ENCODE peak calls at places on chromosomes 12 and 14, in seven cellular contexts. J, K, L, D, N, B and W are unnamed samples. For H3K79me2, the result is how much of the 10 kb centered on the place peaks cover.

GRCh38 chr14:90136904-90137303 is 75.1 kb downstream of the KCNK13 start:
- DNase-seq in J (peak), K (no peak), L (no peak), D (no peak), N (no peak), B (no peak), W (peak)

GRCh38 chr14:91127411-91127810 is 13.5 kb downstream of the DGLUCY start:
- DNase-seq in J (peak), K (no peak), L (no peak), D (no peak), N (no peak), B (no peak), W (no peak)

GRCh38 chr12:49598527-49598926 is 6.9 kb downstream of the FAM186B start:
- DNase-seq in J (no peak), K (no peak), L (no peak), D (no peak), N (no peak), B (no peak), W (no peak)

GRCh38 chr12:28933864-28934527 is 215.1 kb upstream of the FAR2 start:
- DNase-seq in J (no peak), K (no peak), L (no peak), D (no peak), N (no peak), B (no peak), W (no peak)

GRCh38 chr12:47207005-47207717 is 127.4 kb upstream of the AMIGO2 start:
- DNase-seq in J (no peak), K (peak), L (no peak), D (peak), N (no peak), B (peak), W (no peak)

GRCh38 chr12:49049566-49050224 is 10.9 kb downstream of the KMT2D start:
- DNase-seq in J (peak), K (no peak), L (no peak), D (no peak), N (no peak), B (no peak), W (peak)

GRCh38 chr12:93154753-93155475 is 222.8 kb upstream of the NUDT4 start:
- DNase-seq in J (no peak), K (no peak), L (no peak), D (no peak), N (no peak), B (no peak), W (no peak)

GRCh38 chr12:80979821-80980220 is 42.1 kb upstream of the LIN7A start:
- DNase-seq in J (no peak), K (no peak), L (no peak), D (no peak), N (no peak), B (no peak), W (no peak)

GRCh38 chr12:107912421-107913004 is 138.0 kb downstream of the ASCL4 start:
- DNase-seq in J (peak), K (peak), L (peak), D (peak), N (peak), B (peak), W (peak)

GRCh38 chr14:101200650-101201516 is 297.4 kb upstream of the RTL1 start:
- DNase-seq in J (no peak), K (no peak), L (no peak), D (peak), N (no peak), B (no peak), W (no peak)

GRCh38 chr12:19131020-19131431 is 1.5 kb downstream of the PLEKHA5 start:
- DNase-seq in J (peak), K (no peak), L (peak), D (no peak), N (peak), B (no peak), W (peak)

GRCh38 chr14:40447032-40447431 is 1014.8 kb upstream of the FBXO33 start:
- DNase-seq in J (no peak), K (no peak), L (no peak), D (no peak), N (peak), B (no peak), W (no peak)

GRCh38 chr14:106843951-106844483 is 1317.6 kb downstream of the TMEM121 start:
- DNase-seq in J (peak), K (peak), L (no peak), D (no peak), N (no peak), B (peak), W (no peak)

GRCh38 chr12:121121805-121122204 is 10.9 kb upstream of the P2RX7 start:
- DNase-seq in J (no peak), K (no peak), L (no peak), D (no peak), N (no peak), B (no peak), W (no peak)

GRCh38 chr14:72948481-72949138 is 22.3 kb downstream of the DCAF4 start:
- DNase-seq in J (peak), K (peak), L (peak), D (peak), N (peak), B (peak), W (peak)

GRCh38 chr12:71371132-71371531 is 68.5 kb upstream of the LGR5 start:
- DNase-seq in J (peak), K (no peak), L (peak), D (no peak), N (no peak), B (peak), W (peak)

GRCh38 chr12:131755305-131756113 is 44.6 kb downstream of the SFSWAP start:
- DNase-seq in J (peak), K (peak), L (peak), D (no peak), N (peak), B (peak), W (no peak)

GRCh38 chr14:90726656-90727055 is 89.6 kb downstream of the TTC7B start:
- DNase-seq in J (peak), K (no peak), L (peak), D (no peak), N (peak), B (no peak), W (peak)

GRCh38 chr14:68576496-68577244 is 216.2 kb downstream of the ZFP36L1 start:
- DNase-seq in J (peak), K (no peak), L (peak), D (no peak), N (no peak), B (no peak), W (peak)

GRCh38 chr12:121005346-121005815 is 10.9 kb downstream of the C12orf43 start:
- DNase-seq in J (peak), K (peak), L (peak), D (peak), N (peak), B (peak), W (peak)

GRCh38 chr12:27627123-27627835 is 69.0 kb upstream of the REP15 start:
- DNase-seq in J (peak), K (no peak), L (no peak), D (no peak), N (no peak), B (no peak), W (peak)

GRCh38 chr14:94329857-94330256 is 6.7 kb upstream of the SERPINA6 start:
- DNase-seq in J (no peak), K (no peak), L (no peak), D (no peak), N (no peak), B (no peak), W (no peak)

GRCh38 chr12:42221722-42222121 is 16.3 kb downstream of the YAF2 start:
- DNase-seq in J (no peak), K (no peak), L (no peak), D (no peak), N (no peak), B (no peak), W (no peak)

GRCh38 chr12:132084681-132085635 is 59.2 kb downstream of the DDX51 start:
- DNase-seq in J (peak), K (peak), L (no peak), D (peak), N (peak), B (peak), W (peak)

GRCh38 chr12:19369691-19370148 is 69.6 kb upstream of the AEBP2 start:
- DNase-seq in J (peak), K (no peak), L (no peak), D (no peak), N (no peak), B (no peak), W (no peak)

GRCh38 chr12:64470507-64470906 is 18.6 kb downstream of the TBK1 start:
- DNase-seq in J (no peak), K (no peak), L (no peak), D (no peak), N (no peak), B (no peak), W (no peak)

GRCh38 chr14:93114068-93114710 is 1.5 kb downstream of the ITPK1 start:
- DNase-seq in J (peak), K (peak), L (no peak), D (no peak), N (peak), B (no peak), W (no peak)

DNA sequence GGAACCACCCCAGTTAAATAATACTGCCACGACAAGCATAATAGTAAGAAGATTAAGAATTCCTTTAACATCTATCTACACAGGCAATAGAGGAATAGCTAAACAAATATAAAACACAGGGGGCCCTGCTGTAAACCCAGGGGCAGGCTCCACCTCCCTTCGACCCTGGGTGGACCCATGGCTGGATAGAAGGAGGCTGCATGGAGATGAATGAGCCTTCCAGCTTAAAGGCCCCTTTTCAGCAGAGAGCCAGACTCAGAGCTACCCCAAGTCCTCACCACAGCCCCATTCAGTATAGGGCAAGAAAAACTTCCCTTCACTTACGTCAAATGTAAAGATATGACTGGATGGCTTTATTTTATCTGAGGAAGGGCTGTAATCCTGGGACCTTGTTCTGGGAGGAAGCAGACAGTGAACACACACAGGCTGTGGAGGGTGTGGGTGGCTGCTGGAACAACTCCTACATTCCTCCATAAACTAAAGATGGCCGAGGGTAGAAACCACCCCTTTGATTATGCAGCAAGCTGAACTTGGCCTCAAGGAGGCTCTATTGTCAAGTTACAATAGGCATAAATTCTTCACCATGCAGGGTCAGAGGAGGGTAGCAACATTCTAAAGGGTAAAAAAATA is 30.5 kb downstream of the NUAK1 start:
- DNase-seq in J (no peak), K (no peak), L (no peak), D (no peak), N (no peak), B (no peak), W (peak)
- H3K4me2 ChIP-seq in J (no peak), K (no peak), L (no peak), D (peak), N (peak), B (no peak), W (no peak)

GRCh38 chr12:66168410-66168809 is 1.4 kb downstream of the TMBIM4 start:
- DNase-seq in J (no peak), K (peak), L (no peak), D (no peak), N (no peak), B (peak), W (no peak)

GRCh38 chr12:66160704-66161103 is 9.1 kb downstream of the TMBIM4 start:
- DNase-seq in J (no peak), K (no peak), L (no peak), D (no peak), N (no peak), B (no peak), W (no peak)

GRCh38 chr12:66166561-66166960 is 3.2 kb downstream of the TMBIM4 start:
- DNase-seq in J (no peak), K (no peak), L (no peak), D (no peak), N (no peak), B (no peak), W (no peak)

GRCh38 chr12:66165141-66165540 is 4.7 kb downstream of the TMBIM4 start:
- DNase-seq in J (no peak), K (no peak), L (no peak), D (no peak), N (no peak), B (no peak), W (no peak)

GRCh38 chr12:66164349-66164821 is 5.4 kb downstream of the TMBIM4 start:
- DNase-seq in J (no peak), K (no peak), L (no peak), D (no peak), N (no peak), B (no peak), W (no peak)
- H3K79me2 ChIP-seq in J (half or more), K (half or more), L (half or more), D (under half), N (half or more), B (half or more), W (half or more)

GRCh38 chr14:53127151-53127550 is 26.0 kb downstream of the DDHD1 start:
- DNase-seq in J (no peak), K (no peak), L (no peak), D (no peak), N (no peak), B (no peak), W (no peak)
- H3K4me3 ChIP-seq in J (no peak), K (peak), L (no peak), D (no peak), N (no peak), B (peak), W (peak)

GRCh38 chr12:57135939-57136338 is 7.7 kb downstream of the LRP1 start:
- DNase-seq in J (no peak), K (no peak), L (no peak), D (no peak), N (peak), B (no peak), W (peak)
- H3K4me2 ChIP-seq in J (no peak), K (no peak), L (no peak), D (peak), N (peak), B (no peak), W (peak)

DNA sequence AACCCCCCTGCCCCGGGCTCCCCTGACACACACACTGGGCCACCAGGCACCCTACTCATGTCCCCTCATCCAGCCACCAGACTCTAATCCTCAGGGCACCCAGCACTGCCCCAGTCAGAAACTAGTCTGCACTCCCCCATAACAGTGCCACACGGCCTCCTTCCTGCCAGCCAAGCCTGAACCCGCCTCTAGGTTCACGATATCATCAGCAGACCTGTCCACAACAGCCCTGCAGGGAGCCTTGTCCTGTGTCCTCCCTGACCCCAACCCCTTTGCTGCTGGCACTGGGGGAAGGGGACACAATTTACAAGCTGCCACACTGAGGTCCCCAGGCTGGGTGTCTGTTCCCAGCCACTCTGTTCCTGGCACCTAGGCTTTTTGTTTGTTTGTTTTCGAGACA is 33.6 kb downstream of the LTBP2 start:
- DNase-seq in J (no peak), K (no peak), L (no peak), D (no peak), N (no peak), B (no peak), W (no peak)
- H3K79me2 ChIP-seq in J (under half), K (under half), L (under half), D (under half), N (under half), B (under half), W (half or more)

GRCh38 chr12:45827974-45828373 is 98.5 kb downstream of the ARID2 start:
- DNase-seq in J (no peak), K (no peak), L (no peak), D (no peak), N (no peak), B (no peak), W (no peak)
- H3K4me3 ChIP-seq in J (no peak), K (no peak), L (no peak), D (no peak), N (no peak), B (no peak), W (no peak)

GRCh38 chr14:54685286-54685845 is 118.4 kb downstream of the SAMD4A start:
- DNase-seq in J (no peak), K (no peak), L (no peak), D (no peak), N (no peak), B (no peak), W (peak)

GRCh38 chr14:54683882-54684794 is 117.2 kb downstream of the SAMD4A start:
- DNase-seq in J (peak), K (no peak), L (no peak), D (peak), N (peak), B (no peak), W (peak)

GRCh38 chr14:54682578-54682977 is 115.7 kb downstream of the SAMD4A start:
- DNase-seq in J (no peak), K (no peak), L (no peak), D (no peak), N (no peak), B (no peak), W (no peak)

GRCh38 chr14:54680636-54681035 is 113.7 kb downstream of the SAMD4A start:
- DNase-seq in J (no peak), K (no peak), L (no peak), D (no peak), N (no peak), B (no peak), W (no peak)

DNA sequence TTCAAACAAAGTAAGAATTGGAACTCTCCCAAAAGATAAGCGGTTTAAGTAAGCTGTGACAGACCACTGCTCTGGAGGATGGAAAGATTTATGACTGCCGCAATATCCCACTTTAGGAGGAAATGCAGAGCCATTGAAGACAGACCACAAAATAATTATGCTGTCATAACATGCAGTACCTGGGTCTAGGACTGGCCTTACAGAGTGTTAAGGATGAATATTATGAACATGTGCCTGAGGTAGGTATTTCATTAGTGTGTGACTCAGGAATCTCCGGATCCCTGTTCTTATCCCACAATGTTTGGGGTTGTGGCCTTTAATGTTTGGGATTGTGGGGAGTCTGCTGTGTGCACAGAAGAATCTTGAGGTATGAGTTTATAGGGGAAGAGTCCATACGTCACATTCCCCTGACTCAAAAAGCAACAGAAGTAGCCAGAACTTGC is 114.9 kb downstream of the SAMD4A start:
- DNase-seq in J (no peak), K (no peak), L (no peak), D (no peak), N (no peak), B (no peak), W (no peak)
- H3K4me2 ChIP-seq in J (no peak), K (no peak), L (no peak), D (no peak), N (no peak), B (no peak), W (no peak)

GRCh38 chr14:59337151-59337611 is 128.0 kb downstream of the GPR135 start:
- DNase-seq in J (no peak), K (no peak), L (no peak), D (no peak), N (peak), B (no peak), W (peak)

GRCh38 chr14:59333668-59334067 is 131.5 kb downstream of the GPR135 start:
- DNase-seq in J (no peak), K (no peak), L (no peak), D (no peak), N (no peak), B (no peak), W (peak)

GRCh38 chr14:59333235-59333634 is 131.9 kb downstream of the GPR135 start:
- DNase-seq in J (no peak), K (no peak), L (no peak), D (no peak), N (no peak), B (no peak), W (no peak)

GRCh38 chr14:59332727-59333126 is 132.5 kb downstream of the GPR135 start:
- DNase-seq in J (peak), K (no peak), L (no peak), D (no peak), N (no peak), B (no peak), W (peak)

GRCh38 chr14:59336078-59336477 is 129.1 kb downstream of the GPR135 start:
- DNase-seq in J (no peak), K (no peak), L (no peak), D (no peak), N (no peak), B (no peak), W (peak)
- H3K79me2 ChIP-seq in J (under half), K (under half), L (under half), D (under half), N (under half), B (under half), W (under half)

DNA sequence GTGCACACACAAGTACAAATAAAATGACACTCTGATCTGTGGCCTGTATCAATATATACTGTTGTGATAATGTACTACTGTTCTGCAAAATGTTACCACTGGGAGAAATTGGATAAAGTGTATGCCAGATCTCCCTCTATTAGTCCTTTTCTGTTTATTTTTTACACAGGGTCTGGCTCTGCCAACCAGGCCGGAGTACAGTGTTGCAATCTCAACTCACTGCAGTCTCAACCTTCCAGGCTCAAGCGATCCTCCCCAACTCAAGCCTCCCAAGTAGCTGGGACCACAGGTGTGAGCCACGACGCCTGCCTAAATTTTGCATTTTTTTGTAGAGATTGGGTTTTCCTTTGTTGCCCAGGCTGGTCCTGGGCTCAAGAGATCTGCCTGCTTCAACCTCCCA is 1.9 kb downstream of the NT5DC3 start:
- DNase-seq in J (peak), K (no peak), L (no peak), D (no peak), N (no peak), B (no peak), W (no peak)
- H3K4me3 ChIP-seq in J (peak), K (no peak), L (no peak), D (no peak), N (no peak), B (no peak), W (peak)

DNA sequence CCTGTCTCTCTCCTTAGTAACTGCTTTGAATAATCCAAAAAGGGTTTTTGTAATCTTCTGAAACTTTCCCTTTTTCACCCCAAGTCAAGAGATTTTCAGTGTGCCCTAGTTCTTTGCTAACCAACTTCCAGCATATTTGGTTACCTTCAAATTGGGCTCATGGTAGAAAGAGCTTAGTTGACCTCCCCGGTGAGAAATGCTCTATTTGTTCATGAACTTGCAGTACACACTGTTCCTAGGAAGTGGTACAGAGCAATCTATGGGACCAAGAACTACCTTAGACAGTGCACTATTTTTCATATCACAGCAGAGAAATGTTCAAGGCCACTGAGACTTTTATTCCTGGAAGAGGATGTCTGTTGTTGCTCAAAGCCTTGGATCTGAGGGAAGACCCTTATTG is 1.7 kb downstream of the USP5 start:
- DNase-seq in J (no peak), K (no peak), L (no peak), D (no peak), N (no peak), B (no peak), W (no peak)
- H3K4me2 ChIP-seq in J (peak), K (peak), L (peak), D (peak), N (peak), B (peak), W (peak)